ENCODE peak calls at places on chromosomes 7 and 10, in four cellular contexts. M, E, A and T are unnamed samples.

GRCh38 chr7:138204285-138204988 is 128.2 kb downstream of the AKR1D1 start:
- DNase-seq in A (no peak), E (no peak), M (no peak), T (no peak)

GRCh38 chr10:48943096-48943495 is 3.5 kb upstream of the LRRC18 start:
- DNase-seq in A (no peak), E (no peak), M (no peak), T (no peak)

GRCh38 chr7:78794101-78794500 is 659.4 kb downstream of the MAGI2 start:
- DNase-seq in M (no peak), E (no peak), A (peak), T (no peak)

GRCh38 chr10:15742831-15743230 is 23.1 kb upstream of the ITGA8 start:
- DNase-seq in M (no peak), E (no peak), A (no peak), T (no peak)

GRCh38 chr7:26198133-26198780 is 2.3 kb downstream of the HNRNPA2B1 start:
- DNase-seq in E (peak), M (no peak), A (peak), T (no peak)

GRCh38 chr7:116534790-116535189 is 10.0 kb downstream of the CAV1 start:
- DNase-seq in M (no peak), E (no peak), A (peak), T (no peak)

GRCh38 chr7:3272691-3273141 is 28.3 kb upstream of the SDK1 start:
- DNase-seq in A (no peak), E (no peak), M (no peak), T (no peak)

GRCh38 chr7:47596502-47597202 is 14.7 kb upstream of the TNS3 start:
- DNase-seq in M (no peak), A (no peak), E (no peak), T (no peak)

GRCh38 chr7:142964502-142965246 is 2.5 kb upstream of the KEL start:
- DNase-seq in M (no peak), A (no peak), E (no peak), T (no peak)

GRCh38 chr7:29217112-29217511 is 22.5 kb downstream of the CHN2 start:
- DNase-seq in E (no peak), A (no peak), M (no peak), T (no peak)

GRCh38 chr7:102814025-102814471 is 65.2 kb downstream of the FAM185A start:
- DNase-seq in M (no peak), E (no peak), A (peak), T (no peak)

GRCh38 chr7:35723011-35723410 is 28.1 kb upstream of the HERPUD2 start:
- DNase-seq in A (no peak), M (no peak), E (no peak), T (no peak)

GRCh38 chr10:59172567-59172966 is 3.9 kb upstream of the PHYHIPL start:
- DNase-seq in E (no peak), M (no peak), A (no peak), T (no peak)